ENCODE peak calls at places on chromosomes 11 and 22, in four cellular contexts. One of them, this sample, is unnamed.

GRCh38 chr11:116558504-116559252 is 214.1 kb downstream of the BUD13 start:
- DNase-seq in IMR-90: peak; percentile 31
- DNase-seq in left lung: no peak
- DNase-seq in iPS DF 6.9: no peak
- DNase-seq in this sample: no peak

GRCh38 chr11:111392552-111392951 is 13.5 kb upstream of the POU2AF1 start:
- DNase-seq in IMR-90: no peak
- DNase-seq in left lung: no peak
- DNase-seq in iPS DF 6.9: no peak
- DNase-seq in this sample: no peak

GRCh38 chr22:36073476-36073875 is 44.9 kb upstream of the RBFOX2 start:
- DNase-seq in iPS DF 6.9: no peak
- DNase-seq in left lung: no peak
- DNase-seq in IMR-90: peak; percentile 43
- DNase-seq in this sample: no peak

GRCh38 chr11:2585566-2586090 is 114.2 kb downstream of the KCNQ1OT1 start:
- DNase-seq in left lung: peak; percentile 24
- DNase-seq in IMR-90: no peak
- DNase-seq in iPS DF 6.9: no peak
- DNase-seq in this sample: no peak

GRCh38 chr11:7672276-7672959 is 882 bp downstream of the CYB5R2 start:
- DNase-seq in iPS DF 6.9: no peak
- DNase-seq in IMR-90: no peak
- DNase-seq in left lung: no peak
- DNase-seq in this sample: no peak

GRCh38 chr11:95867105-95867504 is 56.8 kb downstream of the MTMR2 start:
- DNase-seq in IMR-90: no peak
- DNase-seq in iPS DF 6.9: no peak
- DNase-seq in left lung: no peak
- DNase-seq in this sample: no peak

GRCh38 chr11:78646564-78647185 is 72.0 kb upstream of the NARS2 start:
- DNase-seq in IMR-90: peak; percentile 49
- DNase-seq in left lung: no peak
- DNase-seq in iPS DF 6.9: peak; percentile 50
- DNase-seq in this sample: no peak

GRCh38 chr22:24414984-24415945 is 12.1 kb upstream of the ADORA2A start:
- DNase-seq in IMR-90: peak; percentile 53
- DNase-seq in left lung: no peak
- DNase-seq in iPS DF 6.9: no peak
- DNase-seq in this sample: no peak

GRCh38 chr11:109027851-109028250 is 363.0 kb downstream of the DDX10 start:
- DNase-seq in iPS DF 6.9: no peak
- DNase-seq in IMR-90: no peak
- DNase-seq in left lung: no peak
- DNase-seq in this sample: no peak

GRCh38 chr11:101035872-101036271 is 93.7 kb downstream of the PGR start:
- DNase-seq in iPS DF 6.9: no peak
- DNase-seq in IMR-90: no peak
- DNase-seq in left lung: no peak
- DNase-seq in this sample: no peak

GRCh38 chr11:78800089-78800690 is 225.5 kb upstream of the NARS2 start:
- DNase-seq in IMR-90: no peak
- DNase-seq in left lung: no peak
- DNase-seq in iPS DF 6.9: no peak
- DNase-seq in this sample: no peak

GRCh38 chr22:43244803-43245527 is 58.0 kb upstream of the TTLL12 start:
- DNase-seq in IMR-90: no peak
- DNase-seq in iPS DF 6.9: no peak
- DNase-seq in left lung: no peak
- DNase-seq in this sample: no peak

GRCh38 chr11:93587858-93588581 is 44.8 kb upstream of the SMCO4 start:
- DNase-seq in IMR-90: no peak
- DNase-seq in left lung: no peak
- DNase-seq in iPS DF 6.9: no peak
- DNase-seq in this sample: no peak

GRCh38 chr11:30018443-30018842 is 1.6 kb upstream of the KCNA4 start:
- DNase-seq in IMR-90: no peak
- DNase-seq in left lung: no peak
- DNase-seq in iPS DF 6.9: no peak
- DNase-seq in this sample: no peak

GRCh38 chr11:72244317-72245231 is 598 bp upstream of the PHOX2A start:
- DNase-seq in IMR-90: no peak
- DNase-seq in iPS DF 6.9: no peak
- DNase-seq in left lung: no peak
- DNase-seq in this sample: no peak

GRCh38 chr11:74008373-74009229 is at the start of gene UCP3:
- DNase-seq in left lung: no peak
- DNase-seq in iPS DF 6.9: no peak
- DNase-seq in IMR-90: no peak
- DNase-seq in this sample: no peak

GRCh38 chr22:47495102-47495501 is 732.7 kb downstream of the TBC1D22A start:
- DNase-seq in iPS DF 6.9: no peak
- DNase-seq in IMR-90: no peak
- DNase-seq in left lung: no peak
- DNase-seq in this sample: no peak

GRCh38 chr11:8038393-8038792 is 42.6 kb upstream of the TUB start:
- DNase-seq in iPS DF 6.9: no peak
- DNase-seq in left lung: no peak
- DNase-seq in IMR-90: no peak
- DNase-seq in this sample: no peak

GRCh38 chr11:130706572-130706971 is 209.7 kb downstream of the SNX19 start:
- DNase-seq in left lung: no peak
- DNase-seq in IMR-90: peak; percentile 40
- DNase-seq in iPS DF 6.9: no peak
- DNase-seq in this sample: no peak

GRCh38 chr11:119791701-119792151 is 62.7 kb upstream of the NECTIN1 start:
- DNase-seq in left lung: peak; percentile 47
- DNase-seq in IMR-90: peak; percentile 37
- DNase-seq in iPS DF 6.9: no peak
- DNase-seq in this sample: no peak

GRCh38 chr11:77180346-77180745 is 52.3 kb downstream of the MYO7A start:
- DNase-seq in left lung: no peak
- DNase-seq in iPS DF 6.9: no peak
- DNase-seq in IMR-90: no peak
- DNase-seq in this sample: peak; percentile 17

GRCh38 chr11:35458846-35459245 is 39.5 kb upstream of the SLC1A2 start:
- DNase-seq in left lung: no peak
- DNase-seq in IMR-90: no peak
- DNase-seq in iPS DF 6.9: no peak
- DNase-seq in this sample: no peak

GRCh38 chr22:31046591-31047226 is 34.4 kb upstream of the SMTN start:
- DNase-seq in left lung: peak; percentile 37
- DNase-seq in IMR-90: peak; percentile 13
- DNase-seq in iPS DF 6.9: no peak
- DNase-seq in this sample: peak; percentile 56

GRCh38 chr22:31045900-31046587 is 35.1 kb upstream of the SMTN start:
- DNase-seq in IMR-90: no peak
- DNase-seq in iPS DF 6.9: no peak
- DNase-seq in left lung: no peak
- DNase-seq in this sample: no peak

GRCh38 chr22:31044262-31044861 is 36.8 kb upstream of the SMTN start:
- DNase-seq in left lung: peak; percentile 47
- DNase-seq in iPS DF 6.9: no peak
- DNase-seq in IMR-90: peak; percentile 74
- DNase-seq in this sample: no peak

GRCh38 chr22:31048570-31048969 is 32.5 kb upstream of the SMTN start:
- DNase-seq in iPS DF 6.9: no peak
- DNase-seq in IMR-90: no peak
- DNase-seq in left lung: no peak
- DNase-seq in this sample: no peak

DNA sequence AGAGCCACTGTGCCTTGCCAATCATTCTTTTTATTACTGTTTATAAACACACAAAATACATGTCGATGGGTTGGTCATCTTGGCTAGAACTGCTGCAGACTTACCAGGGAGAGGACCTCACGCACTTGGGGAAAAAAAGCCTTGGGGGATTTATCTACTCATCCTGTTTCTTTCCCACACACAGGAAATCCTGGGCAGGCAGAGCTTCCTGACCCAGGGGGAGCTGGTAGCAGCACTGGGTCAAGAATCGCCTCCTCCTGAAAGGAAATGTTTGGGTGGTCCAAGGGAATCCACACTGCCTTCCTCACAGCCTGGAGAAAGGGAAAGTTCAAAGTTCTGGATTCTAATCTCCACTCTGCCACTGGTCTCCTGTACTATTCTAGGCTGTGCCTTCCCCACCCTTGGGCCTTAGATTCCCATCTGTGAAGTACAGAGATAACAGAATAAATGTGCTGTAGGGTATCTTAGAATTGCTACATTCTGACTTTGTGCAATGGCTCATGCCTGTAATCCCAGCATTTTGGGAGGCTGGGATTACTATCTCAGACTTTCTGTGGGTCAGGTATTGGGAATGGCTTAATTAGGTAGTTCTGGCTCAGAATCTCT is 31.2 kb upstream of the SMTN start:
- DNase-seq in IMR-90: no peak
- DNase-seq in iPS DF 6.9: no peak
- DNase-seq in left lung: no peak
- DNase-seq in this sample: no peak
- H3K4me1 ChIP-seq in IMR-90: peaks cover 10% of the 10 kb centered on the region
- H3K4me1 ChIP-seq in iPS DF 6.9: peaks cover 3% of the 10 kb centered on the region
- H3K4me1 ChIP-seq in left lung: peaks cover 8% of the 10 kb centered on the region
- H3K4me1 ChIP-seq in this sample: peaks cover 38% of the 10 kb centered on the region

GRCh38 chr11:13011366-13012036 is 2.4 kb downstream of the RASSF10 start:
- DNase-seq in IMR-90: no peak
- DNase-seq in left lung: no peak
- DNase-seq in iPS DF 6.9: no peak
- DNase-seq in this sample: no peak
- H3K4me3 ChIP-seq in IMR-90: no peak overlapping the region
- H3K4me3 ChIP-seq in left lung: no peak overlapping the region
- H3K4me3 ChIP-seq in iPS DF 6.9: no peak overlapping the region
- H3K4me3 ChIP-seq in this sample: peak overlapping the region; percentile 34

DNA sequence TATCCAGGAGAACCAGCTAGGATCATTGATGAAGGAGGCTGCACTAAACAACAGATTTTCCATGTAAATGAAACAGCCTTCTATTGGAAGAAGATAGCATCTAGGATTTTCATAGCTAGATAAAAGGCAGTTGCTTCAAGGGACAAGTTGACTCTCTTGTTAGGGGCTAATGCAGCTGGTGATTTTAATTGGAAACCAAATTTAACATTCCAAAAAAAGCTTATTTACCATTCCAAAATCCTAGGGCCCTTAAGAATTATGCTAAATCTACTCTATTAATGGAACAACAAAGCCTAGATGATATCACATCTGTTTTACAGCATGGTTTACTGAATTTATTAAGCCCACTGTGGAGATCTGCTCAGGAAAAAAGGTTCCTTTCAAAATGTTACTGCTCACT is 66.5 kb upstream of the GRK2 start:
- DNase-seq in iPS DF 6.9: no peak
- DNase-seq in left lung: no peak
- DNase-seq in IMR-90: no peak
- DNase-seq in this sample: no peak
- H3K27me3 ChIP-seq in iPS DF 6.9: no peaks in the 10 kb centered on the region
- H3K27me3 ChIP-seq in left lung: no peaks in the 10 kb centered on the region
- H3K27me3 ChIP-seq in IMR-90: no peaks in the 10 kb centered on the region
- H3K27me3 ChIP-seq in this sample: no peaks in the 10 kb centered on the region

GRCh38 chr11:65432133-65432650 is 9.6 kb downstream of the NEAT1 start:
- DNase-seq in left lung: no peak
- DNase-seq in IMR-90: peak; percentile 34
- DNase-seq in iPS DF 6.9: no peak
- DNase-seq in this sample: no peak

GRCh38 chr11:65429069-65429681 is 6.6 kb downstream of the NEAT1 start:
- DNase-seq in left lung: peak; percentile 38
- DNase-seq in IMR-90: peak; percentile 76
- DNase-seq in iPS DF 6.9: no peak
- DNase-seq in this sample: no peak

GRCh38 chr11:65429724-65430405 is 7.3 kb downstream of the NEAT1 start:
- DNase-seq in IMR-90: peak; percentile 80
- DNase-seq in iPS DF 6.9: no peak
- DNase-seq in left lung: peak; percentile 84
- DNase-seq in this sample: peak; percentile 79

GRCh38 chr11:65431452-65432132 is 9.0 kb downstream of the NEAT1 start:
- DNase-seq in IMR-90: peak; percentile 48
- DNase-seq in left lung: no peak
- DNase-seq in iPS DF 6.9: no peak
- DNase-seq in this sample: no peak

GRCh38 chr11:65430406-65431217 is 8.0 kb downstream of the NEAT1 start:
- DNase-seq in IMR-90: peak; percentile 69
- DNase-seq in left lung: peak; percentile 21
- DNase-seq in iPS DF 6.9: no peak
- DNase-seq in this sample: no peak
- H3K4me1 ChIP-seq in IMR-90: peaks cover 2% of the 10 kb centered on the region
- H3K4me1 ChIP-seq in left lung: peaks cover 91% of the 10 kb centered on the region
- H3K4me1 ChIP-seq in iPS DF 6.9: peaks cover 10% of the 10 kb centered on the region
- H3K4me1 ChIP-seq in this sample: peaks cover 88% of the 10 kb centered on the region

DNA sequence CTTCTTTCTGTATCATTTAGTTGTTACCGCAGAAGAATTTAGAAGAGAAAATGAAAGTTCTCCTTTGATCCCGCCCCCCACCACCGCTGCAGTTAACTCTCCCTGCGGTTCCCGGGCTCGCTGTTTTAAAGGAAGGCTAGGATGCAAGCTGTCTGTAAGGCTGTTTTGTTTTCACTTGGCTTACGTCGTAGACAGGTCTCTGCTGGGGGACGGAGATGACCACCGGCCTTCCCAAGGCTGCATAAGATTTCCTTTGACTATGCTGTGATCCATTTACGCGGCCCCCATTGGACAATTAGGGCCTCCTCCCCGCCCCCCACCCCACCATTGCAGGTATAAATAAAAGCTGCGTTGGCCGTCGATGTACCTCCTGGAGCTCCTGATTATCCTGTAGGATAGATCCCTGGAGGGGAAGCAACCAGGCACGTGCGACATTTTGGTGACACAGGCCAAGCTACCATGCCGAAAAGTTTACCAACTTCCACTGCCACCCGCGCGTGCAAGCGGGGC is 1.4 kb upstream of the CPT1A start:
- DNase-seq in iPS DF 6.9: no peak
- DNase-seq in left lung: no peak
- DNase-seq in IMR-90: peak; percentile 29
- DNase-seq in this sample: no peak
- H3K4me3 ChIP-seq in iPS DF 6.9: no peak overlapping the region
- H3K4me3 ChIP-seq in left lung: peak overlapping the region; percentile 90
- H3K4me3 ChIP-seq in IMR-90: peak overlapping the region; percentile 35
- H3K4me3 ChIP-seq in this sample: peak overlapping the region; percentile 97

This sample was measured in lower lobe of right lung.